ENCODE peak calls at places on chromosomes 12 and 14, in ten cellular contexts. X, Y, U, G, L, Q, N, O, D and V are unnamed samples.

GRCh38 chr14:105399441-105399775 is 1.1 kb downstream of the TEX22 start:
- DNase-seq in X (no peak), Y (no peak), U (no peak), G (peak), L (peak), Q (no peak), N (no peak), O (no peak), D (no peak), V (no peak)

GRCh38 chr14:51073751-51074150 is 21.2 kb downstream of the TRIM9 start:
- DNase-seq in X (peak), Y (no peak), U (no peak), G (no peak), L (no peak), Q (no peak), N (no peak), O (no peak), D (no peak), V (no peak)

GRCh38 chr12:45388545-45388944 is 172.7 kb downstream of the ANO6 start:
- DNase-seq in X (peak), Y (no peak), U (no peak), G (peak), L (no peak), Q (peak), N (no peak), O (no peak), D (no peak), V (no peak)

GRCh38 chr14:91220581-91221000 is 23.9 kb downstream of the GPR68 start:
- DNase-seq in X (no peak), Y (no peak), U (no peak), G (no peak), L (no peak), Q (no peak), N (no peak), O (no peak), D (no peak), V (no peak)

GRCh38 chr14:65985976-65986375 is 500.2 kb upstream of the CCDC196 start:
- DNase-seq in X (no peak), Y (no peak), U (no peak), G (no peak), L (no peak), Q (no peak), N (no peak), O (no peak), D (no peak), V (no peak)

GRCh38 chr14:69034612-69035262 is 55.6 kb upstream of the ACTN1 start:
- DNase-seq in X (peak), Y (no peak), U (no peak), G (no peak), L (no peak), Q (no peak), N (no peak), O (no peak), D (no peak), V (no peak)

GRCh38 chr14:85702937-85703336 is 173.0 kb downstream of the FLRT2 start:
- DNase-seq in X (peak), Y (no peak), U (no peak), G (no peak), L (no peak), Q (no peak), N (no peak), O (no peak), D (no peak), V (no peak)

GRCh38 chr12:3944620-3945019 is 71.4 kb upstream of the PARP11 start:
- DNase-seq in X (no peak), Y (no peak), U (no peak), G (no peak), L (no peak), Q (no peak), N (no peak), O (no peak), D (no peak), V (no peak)

GRCh38 chr12:45828402-45828801 is 98.9 kb downstream of the ARID2 start:
- DNase-seq in X (no peak), Y (no peak), U (no peak), G (no peak), L (no peak), Q (no peak), N (no peak), O (no peak), D (peak), V (no peak)

GRCh38 chr12:76374395-76375020 is 26.3 kb upstream of the BBS10 start:
- DNase-seq in X (peak), Y (no peak), U (no peak), G (no peak), L (no peak), Q (peak), N (no peak), O (no peak), D (no peak), V (no peak)

GRCh38 chr14:59503256-59503655 is 18.9 kb downstream of the JKAMP start:
- DNase-seq in X (no peak), Y (no peak), U (no peak), G (no peak), L (no peak), Q (no peak), N (no peak), O (no peak), D (no peak), V (no peak)

GRCh38 chr12:47124451-47124850 is 44.7 kb upstream of the AMIGO2 start:
- DNase-seq in X (peak), Y (no peak), U (no peak), G (no peak), L (no peak), Q (peak), N (no peak), O (no peak), D (no peak), V (no peak)

GRCh38 chr12:79155703-79156102 is 291.1 kb downstream of the SYT1 start:
- DNase-seq in X (peak), Y (no peak), U (no peak), G (no peak), L (no peak), Q (no peak), N (no peak), O (no peak), D (no peak), V (no peak)

GRCh38 chr12:60760965-60761364 is 1165.1 kb downstream of the SLC16A7 start:
- DNase-seq in X (no peak), Y (no peak), U (no peak), G (peak), L (no peak), Q (no peak), N (no peak), O (no peak), D (no peak), V (peak)

GRCh38 chr12:89160716-89161123 is 191.6 kb downstream of the DUSP6 start:
- DNase-seq in X (peak), Y (no peak), U (no peak), G (peak), L (peak), Q (peak), N (peak), O (peak), D (no peak), V (no peak)

GRCh38 chr14:65185859-65186258 is 83.5 kb upstream of the MAX start:
- DNase-seq in X (no peak), Y (no peak), U (no peak), G (no peak), L (no peak), Q (no peak), N (no peak), O (no peak), D (no peak), V (no peak)

GRCh38 chr14:90419200-90419599 is 22.4 kb downstream of the CALM1 start:
- DNase-seq in X (peak), Y (no peak), U (no peak), G (no peak), L (no peak), Q (peak), N (peak), O (no peak), D (no peak), V (no peak)

GRCh38 chr12:131048611-131048990 is 94.9 kb downstream of the ADGRD1 start:
- DNase-seq in X (no peak), Y (no peak), U (no peak), G (no peak), L (peak), Q (no peak), N (no peak), O (peak), D (no peak), V (no peak)

GRCh38 chr12:86373813-86374212 is 117.6 kb upstream of the MGAT4C start:
- DNase-seq in X (no peak), Y (no peak), U (no peak), G (no peak), L (no peak), Q (no peak), N (no peak), O (no peak), D (no peak), V (no peak)

GRCh38 chr12:52318241-52318990 is 2.8 kb downstream of the KRT83 start:
- DNase-seq in X (no peak), Y (no peak), U (no peak), G (no peak), L (peak), Q (no peak), N (no peak), O (no peak), D (no peak), V (no peak)

GRCh38 chr14:56224179-56224578 is 106.0 kb downstream of the PELI2 start:
- DNase-seq in X (peak), Y (no peak), U (no peak), G (no peak), L (no peak), Q (no peak), N (no peak), O (no peak), D (no peak), V (no peak)

GRCh38 chr14:101704140-101704539 is 57.4 kb upstream of the PPP2R5C start:
- DNase-seq in X (no peak), Y (no peak), U (no peak), G (no peak), L (no peak), Q (no peak), N (no peak), O (no peak), D (peak), V (no peak)

GRCh38 chr14:93977790-93978581 is 1.6 kb upstream of the ASB2 start:
- DNase-seq in X (no peak), Y (peak), U (peak), G (peak), L (no peak), Q (no peak), N (no peak), O (no peak), D (peak), V (peak)

DNA sequence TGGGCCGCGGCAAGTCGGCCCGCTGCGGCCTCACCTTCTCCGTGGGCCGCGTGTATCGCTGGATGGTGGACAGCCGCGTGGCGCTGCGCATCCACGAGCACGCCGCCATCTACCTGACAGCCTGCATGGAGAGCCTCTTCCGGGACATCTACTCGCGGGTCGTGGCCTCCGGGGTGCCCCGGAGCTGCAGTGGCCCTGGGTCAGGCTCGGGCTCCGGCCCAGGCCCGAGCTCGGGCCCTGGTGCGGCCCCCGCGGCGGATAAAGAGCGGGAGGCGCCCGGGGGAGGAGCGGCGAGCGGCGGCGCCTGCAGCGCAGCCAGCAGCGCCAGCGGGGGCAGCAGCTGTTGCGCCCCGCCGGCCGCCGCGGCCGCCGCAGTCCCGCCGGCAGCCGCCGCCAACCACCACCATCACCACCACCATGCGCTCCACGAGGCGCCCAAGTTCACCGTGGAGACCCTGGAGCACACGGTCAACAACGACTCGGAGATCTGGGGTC is 226.2 kb upstream of the CRY1 start:
- DNase-seq in X (no peak), Y (no peak), U (peak), G (peak), L (peak), Q (no peak), N (no peak), O (no peak), D (no peak), V (no peak)
- H3K4me3 ChIP-seq in X (peak), Y (peak), U (peak), G (no peak), L (peak), Q (peak), N (peak), O (peak), D (no peak), V (peak)

GRCh38 chr12:105234197-105234596 is 1.8 kb downstream of the APPL2 start:
- DNase-seq in X (no peak), Y (no peak), U (no peak), G (no peak), L (no peak), Q (no peak), N (no peak), O (no peak), D (no peak), V (no peak)

GRCh38 chr12:105229446-105229845 is 6.5 kb downstream of the APPL2 start:
- DNase-seq in X (peak), Y (no peak), U (no peak), G (no peak), L (no peak), Q (no peak), N (no peak), O (no peak), D (no peak), V (no peak)

GRCh38 chr12:105228966-105229365 is 7.0 kb downstream of the APPL2 start:
- DNase-seq in X (no peak), Y (no peak), U (no peak), G (no peak), L (no peak), Q (no peak), N (no peak), O (no peak), D (no peak), V (no peak)

GRCh38 chr12:105233045-105233905 is 2.7 kb downstream of the APPL2 start:
- DNase-seq in X (peak), Y (no peak), U (no peak), G (no peak), L (no peak), Q (no peak), N (no peak), O (no peak), D (no peak), V (no peak)

DNA sequence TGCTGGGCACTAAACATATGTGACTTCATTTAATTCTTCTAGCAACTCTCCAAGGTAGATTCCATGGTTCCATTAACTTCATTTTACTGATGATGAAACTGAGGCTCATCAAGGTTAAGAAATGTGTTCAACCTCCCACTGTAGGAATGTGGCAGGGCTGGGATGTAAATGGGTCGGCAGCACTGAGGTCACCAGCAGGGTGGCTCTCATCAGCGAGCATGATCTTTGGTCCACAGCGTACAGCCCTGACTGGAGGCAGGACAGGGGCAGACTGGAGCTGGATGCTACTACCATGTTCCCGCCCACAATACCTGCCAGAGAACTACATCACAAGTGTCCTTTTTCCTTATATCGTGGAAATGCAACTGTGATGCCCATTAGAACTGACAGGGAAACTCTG is 4.6 kb downstream of the APPL2 start:
- DNase-seq in X (no peak), Y (no peak), U (no peak), G (no peak), L (no peak), Q (no peak), N (no peak), O (no peak), D (no peak), V (no peak)
- H3K4me3 ChIP-seq in X (no peak), Y (no peak), U (no peak), G (no peak), L (no peak), Q (no peak), N (peak), O (no peak), D (no peak), V (no peak)

GRCh38 chr12:29692237-29692636 is 91.5 kb downstream of the TMTC1 start:
- DNase-seq in X (no peak), Y (no peak), U (no peak), G (no peak), L (no peak), Q (no peak), N (no peak), O (no peak), D (peak), V (no peak)

GRCh38 chr12:29693962-29694361 is 89.8 kb downstream of the TMTC1 start:
- DNase-seq in X (no peak), Y (no peak), U (no peak), G (no peak), L (no peak), Q (no peak), N (no peak), O (no peak), D (no peak), V (no peak)

GRCh38 chr12:29690728-29691127 is 93.0 kb downstream of the TMTC1 start:
- DNase-seq in X (no peak), Y (no peak), U (no peak), G (no peak), L (no peak), Q (no peak), N (no peak), O (no peak), D (no peak), V (no peak)

GRCh38 chr12:29688914-29689313 is 94.8 kb downstream of the TMTC1 start:
- DNase-seq in X (no peak), Y (no peak), U (no peak), G (no peak), L (no peak), Q (no peak), N (no peak), O (no peak), D (no peak), V (no peak)

GRCh38 chr12:29691146-29691854 is 92.4 kb downstream of the TMTC1 start:
- DNase-seq in X (no peak), Y (no peak), U (no peak), G (peak), L (no peak), Q (no peak), N (no peak), O (no peak), D (peak), V (no peak)
- H3K4me3 ChIP-seq in X (no peak), Y (no peak), U (no peak), G (no peak), L (no peak), Q (no peak), N (no peak), O (no peak), D (no peak), V (no peak)

GRCh38 chr12:129765719-129766118 is 138.1 kb downstream of the TMEM132D start:
- DNase-seq in X (no peak), Y (no peak), U (no peak), G (no peak), L (no peak), Q (no peak), N (no peak), O (no peak), D (no peak), V (no peak)
- H3K4me3 ChIP-seq in X (no peak), Y (no peak), U (no peak), G (no peak), L (no peak), Q (no peak), N (no peak), O (no peak), D (no peak), V (no peak)

GRCh38 chr14:98240396-98240795 is 1031.6 kb downstream of the BCL11B start:
- DNase-seq in X (no peak), Y (no peak), U (no peak), G (no peak), L (no peak), Q (no peak), N (no peak), O (no peak), D (no peak), V (no peak)
- H3K4me3 ChIP-seq in X (no peak), Y (no peak), U (no peak), G (no peak), L (no peak), Q (no peak), N (no peak), O (no peak), D (no peak), V (no peak)